ENCODE peak calls at places on chromosomes 6 and 20, in nine cellular contexts. Y, Z, T, Q, V, B, K, U and N are unnamed samples.

GRCh38 chr6:15330174-15330934 is 84.5 kb downstream of the JARID2 start:
- DNase-seq in U (no peak), T (no peak), Y (no peak), B (no peak), V (no peak), K (no peak), Q (no peak), Z (no peak), N (peak)

GRCh38 chr20:6829510-6830116 is 62.1 kb downstream of the BMP2 start:
- DNase-seq in K (no peak), U (no peak), V (no peak), B (no peak), Z (no peak), T (no peak), Y (peak), Q (no peak), N (no peak)

GRCh38 chr20:2118783-2119182 is 17.2 kb downstream of the STK35 start:
- DNase-seq in V (no peak), B (no peak), T (no peak), Y (no peak), Q (no peak), Z (no peak), K (no peak), U (no peak), N (no peak)

GRCh38 chr20:32543570-32544259 is 41.4 kb downstream of the NOL4L start:
- DNase-seq in U (no peak), Q (no peak), V (no peak), B (no peak), Z (no peak), Y (no peak), K (no peak), T (no peak), N (no peak)

GRCh38 chr6:44739163-44739562 is 351.7 kb downstream of the CDC5L start:
- DNase-seq in T (no peak), B (no peak), V (no peak), U (no peak), Q (no peak), Y (no peak), Z (no peak), K (no peak), N (no peak)

GRCh38 chr20:62951896-62952372 is 575 bp upstream of the SLC17A9 start:
- DNase-seq in T (no peak), Q (no peak), Y (no peak), Z (no peak), V (no peak), U (no peak), K (no peak), B (no peak), N (no peak)

GRCh38 chr6:129069006-129069405 is 186.1 kb downstream of the LAMA2 start:
- DNase-seq in Y (peak), Z (no peak), K (no peak), T (no peak), U (no peak), Q (no peak), V (no peak), B (no peak), N (no peak)

GRCh38 chr6:75436869-75437268 is 56.7 kb downstream of the FILIP1 start:
- DNase-seq in T (no peak), V (no peak), Q (no peak), Z (no peak), B (no peak), K (peak), Y (no peak), U (peak), N (no peak)

GRCh38 chr6:149628865-149629544 is 19.5 kb downstream of the KATNA1 start:
- DNase-seq in Q (no peak), K (no peak), B (no peak), Y (no peak), U (no peak), Z (no peak), V (no peak), T (no peak), N (peak)

GRCh38 chr20:62032606-62033368 is 32.9 kb downstream of the TAF4 start:
- DNase-seq in Z (no peak), U (no peak), V (no peak), Y (no peak), Q (no peak), B (no peak), K (no peak), T (no peak), N (no peak)

GRCh38 chr6:83609248-83609647 is 96.9 kb downstream of the PRSS35 start:
- DNase-seq in K (no peak), Q (peak), Y (no peak), U (no peak), V (no peak), B (no peak), Z (no peak), T (no peak), N (no peak)

GRCh38 chr20:35306931-35307517 is 14.8 kb upstream of the FAM83C start:
- DNase-seq in T (peak), Z (no peak), V (peak), U (no peak), Y (peak), K (peak), Q (no peak), B (peak), N (peak)

GRCh38 chr6:170124150-170124549 is 166.7 kb downstream of the DLL1 start:
- DNase-seq in Q (no peak), V (no peak), Z (no peak), Y (no peak), K (no peak), T (no peak), B (no peak), U (no peak), N (no peak)

GRCh38 chr6:29907637-29908340 is 34.5 kb upstream of the HLA-A start:
- DNase-seq in B (no peak), Y (no peak), U (no peak), Z (no peak), T (no peak), Q (no peak), K (no peak), V (no peak), N (no peak)

GRCh38 chr6:89385156-89385667 is 26.9 kb downstream of the RRAGD start:
- DNase-seq in T (no peak), Z (no peak), Q (no peak), B (no peak), V (peak), Y (no peak), U (no peak), K (peak), N (peak)

GRCh38 chr6:2448826-2449571 is 203.6 kb upstream of the GMDS start:
- DNase-seq in Z (no peak), Q (peak), Y (peak), V (peak), U (peak), T (peak), K (no peak), B (no peak), N (peak)

GRCh38 chr6:121961726-121962125 is 437.7 kb upstream of the HSF2 start:
- DNase-seq in Y (peak), V (no peak), B (no peak), Z (no peak), U (no peak), T (no peak), Q (no peak), K (no peak), N (no peak)

GRCh38 chr6:37473364-37474095 is 26.2 kb downstream of the CCDC167 start:
- DNase-seq in B (no peak), T (no peak), K (peak), Q (no peak), V (no peak), Z (no peak), U (peak), Y (no peak), N (peak)

GRCh38 chr6:127514396-127515227 is 4.5 kb downstream of the MTCL3 start:
- DNase-seq in K (peak), Z (no peak), V (no peak), B (peak), Y (peak), U (no peak), Q (no peak), T (no peak), N (no peak)

GRCh38 chr20:5974531-5974930 is 24.1 kb downstream of the MCM8 start:
- DNase-seq in U (no peak), T (no peak), B (no peak), Z (no peak), K (no peak), V (no peak), Y (no peak), Q (no peak), N (peak)

GRCh38 chr6:147710890-147711289 is 202.4 kb downstream of the SAMD5 start:
- DNase-seq in U (no peak), T (no peak), B (no peak), Y (no peak), K (no peak), V (no peak), Q (no peak), Z (no peak), N (no peak)

GRCh38 chr20:55500130-55500529 is 505.2 kb downstream of the CBLN4 start:
- DNase-seq in B (no peak), V (no peak), Y (no peak), Z (no peak), U (no peak), Q (no peak), K (no peak), T (no peak), N (no peak)

GRCh38 chr6:136920858-136921520 is 1.1 kb upstream of the SLC35D3 start:
- DNase-seq in B (peak), K (no peak), Q (peak), U (no peak), V (no peak), Z (no peak), Y (peak), T (no peak), N (no peak)

GRCh38 chr20:37999526-38000263 is 33.6 kb downstream of the TTI1 start:
- DNase-seq in Q (no peak), Y (no peak), U (no peak), Z (no peak), B (no peak), K (no peak), T (no peak), V (no peak), N (no peak)

GRCh38 chr6:118935331-118935668 is 341 bp upstream of the MCM9 start:
- DNase-seq in V (no peak), B (no peak), Z (no peak), T (no peak), K (no peak), U (no peak), Q (no peak), Y (no peak), N (no peak)